ENCODE peak calls at places on chromosome 5, in seven cellular contexts. D is colonic mucosa, N is HepG2, O is cardiac muscle cell, I is uterus, R is left ventricle myocardium inferior, W is A549. Y is an unnamed sample.

GRCh38 chr5:111680737-111681413 is 76.1 kb downstream of the NREP start:
- DNase-seq in D (peak; percentile 78), N (peak; percentile 90), O (no peak), I (peak; percentile 78), R (peak; percentile 50), W (peak; percentile 92), Y (peak; percentile 65)

GRCh38 chr5:86968311-86968753 is 299.4 kb upstream of the RASA1 start:
- DNase-seq in D (no peak), N (peak; percentile 20), O (peak; percentile 57), I (no peak), R (peak; percentile 23), W (peak; percentile 46), Y (no peak)

GRCh38 chr5:132269635-132270344 is 12.3 kb downstream of the PDLIM4 start:
- DNase-seq in D (peak; percentile 15), N (no peak), O (no peak), I (no peak), R (no peak), W (no peak), Y (no peak)

GRCh38 chr5:53323511-53323910 is 156.9 kb upstream of the FST start:
- DNase-seq in D (no peak), N (no peak), O (no peak), I (no peak), R (no peak), W (no peak), Y (no peak)

GRCh38 chr5:171405615-171406014 is 13.8 kb upstream of the FGF18 start:
- DNase-seq in D (no peak), N (no peak), O (peak; percentile 53), I (no peak), R (no peak), W (peak; percentile 47), Y (no peak)

GRCh38 chr5:15794117-15794985 is 294.4 kb downstream of the FBXL7 start:
- DNase-seq in D (no peak), N (no peak), O (no peak), I (no peak), R (no peak), W (no peak), Y (no peak)

GRCh38 chr5:83895860-83896259 is 175.2 kb upstream of the HAPLN1 start:
- DNase-seq in D (no peak), N (no peak), O (no peak), I (no peak), R (no peak), W (no peak), Y (no peak)

GRCh38 chr5:5318426-5319205 is 103.9 kb upstream of the ICE1 start:
- DNase-seq in D (no peak), N (no peak), O (no peak), I (no peak), R (no peak), W (no peak), Y (no peak)

GRCh38 chr5:62112689-62113220 is 193.3 kb upstream of the KIF2A start:
- DNase-seq in D (no peak), N (no peak), O (no peak), I (no peak), R (no peak), W (no peak), Y (no peak)

GRCh38 chr5:91189480-91190332 is 193.4 kb downstream of the ARRDC3 start:
- DNase-seq in D (no peak), N (peak; percentile 3), O (no peak), I (peak; percentile 57), R (no peak), W (peak; percentile 69), Y (no peak)

GRCh38 chr5:145957388-145957787 is 21.0 kb downstream of the SH3RF2 start:
- DNase-seq in D (no peak), N (no peak), O (no peak), I (no peak), R (no peak), W (no peak), Y (no peak)

GRCh38 chr5:73599378-73599777 is 26.6 kb upstream of the ARHGEF28 start:
- DNase-seq in D (no peak), N (no peak), O (no peak), I (no peak), R (no peak), W (no peak), Y (no peak)

GRCh38 chr5:10761842-10762165 is 770 bp upstream of the DAP start:
- DNase-seq in D (no peak), N (no peak), O (no peak), I (peak; percentile 31), R (no peak), W (no peak), Y (no peak)

GRCh38 chr5:85927632-85928031 is 690.1 kb upstream of the COX7C start:
- DNase-seq in D (no peak), N (no peak), O (no peak), I (no peak), R (no peak), W (no peak), Y (no peak)

GRCh38 chr5:139382371-139382770 is 726 bp downstream of the SLC23A1 start:
- DNase-seq in D (no peak), N (no peak), O (no peak), I (no peak), R (no peak), W (no peak), Y (no peak)

GRCh38 chr5:93894471-93895354 is 153.3 kb upstream of the POU5F2 start:
- DNase-seq in D (no peak), N (no peak), O (no peak), I (no peak), R (no peak), W (peak; percentile 9), Y (no peak)

GRCh38 chr5:14017904-14018303 is 73.4 kb upstream of the DNAH5 start:
- DNase-seq in D (no peak), N (no peak), O (no peak), I (no peak), R (no peak), W (no peak), Y (no peak)

GRCh38 chr5:14008819-14009311 is 64.4 kb upstream of the DNAH5 start:
- DNase-seq in D (no peak), N (peak; percentile 50), O (no peak), I (no peak), R (no peak), W (peak; percentile 82), Y (no peak)

GRCh38 chr5:55626805-55627204 is 85.3 kb downstream of the SLC38A9 start:
- DNase-seq in D (no peak), N (no peak), O (no peak), I (no peak), R (no peak), W (no peak), Y (no peak)

GRCh38 chr5:133610489-133611356 is 1.6 kb downstream of the FSTL4 start:
- DNase-seq in D (peak; percentile 48), N (peak; percentile 23), O (peak; percentile 95), I (no peak), R (peak; percentile 64), W (peak; percentile 61), Y (peak; percentile 31)

GRCh38 chr5:125874717-125875116 is 548.5 kb upstream of the GRAMD2B start:
- DNase-seq in D (no peak), N (no peak), O (peak; percentile 9), I (no peak), R (no peak), W (no peak), Y (no peak)

GRCh38 chr5:73946926-73947455 is 321.0 kb downstream of the ARHGEF28 start:
- DNase-seq in D (no peak), N (no peak), O (no peak), I (no peak), R (no peak), W (no peak), Y (no peak)

DNA sequence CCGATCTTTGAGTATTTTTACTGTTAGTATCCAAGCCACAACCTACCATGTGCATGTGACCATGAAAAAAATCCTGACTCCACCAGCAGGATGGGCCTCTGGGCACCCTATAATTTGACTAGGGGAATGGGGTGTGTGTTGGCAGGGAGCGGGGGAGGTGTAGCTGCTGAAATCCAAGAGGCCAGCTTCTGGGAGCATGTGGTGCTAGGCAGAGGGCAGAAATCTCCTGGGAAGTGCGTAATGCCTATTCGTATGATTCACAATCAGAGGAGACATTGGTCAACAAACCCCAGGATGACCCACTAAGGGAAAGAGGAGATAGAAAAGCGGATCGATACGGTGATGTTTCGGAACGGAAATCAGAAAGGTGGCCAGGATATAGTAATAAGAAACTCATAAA is 149.9 kb downstream of the ARSB start:
- DNase-seq in D (no peak), N (no peak), O (no peak), I (no peak), R (no peak), W (no peak), Y (no peak)
- TF ChIP-seq CTCF in D (no peak), N (no peak), O (no peak), I (no peak), R (no peak), W (no peak), Y (no peak)

GRCh38 chr5:148391422-148391821 is 7.7 kb downstream of the FBXO38 start:
- DNase-seq in D (no peak), N (no peak), O (no peak), I (no peak), R (no peak), W (no peak), Y (no peak)
- H3K4me1 ChIP-seq in D (peaks cover 8% of the 10 kb centered on the region), N (peaks cover 53% of the 10 kb centered on the region), O (peaks cover 3% of the 10 kb centered on the region), I (no peaks in the 10 kb centered on the region), R (peaks cover 86% of the 10 kb centered on the region), W (peaks cover 16% of the 10 kb centered on the region), Y (peaks cover 6% of the 10 kb centered on the region)

GRCh38 chr5:81395262-81395661 is 1.3 kb upstream of the ACOT12 start:
- DNase-seq in D (no peak), N (no peak), O (peak; percentile 24), I (no peak), R (no peak), W (no peak), Y (no peak)

GRCh38 chr5:81400375-81400774 is 6.4 kb upstream of the ACOT12 start:
- DNase-seq in D (no peak), N (no peak), O (no peak), I (no peak), R (no peak), W (no peak), Y (no peak)

GRCh38 chr5:81393783-81394718 is at the start of gene ACOT12:
- DNase-seq in D (no peak), N (no peak), O (peak; percentile 55), I (no peak), R (no peak), W (peak; percentile 18), Y (no peak)

GRCh38 chr5:81398741-81399140 is 4.8 kb upstream of the ACOT12 start:
- DNase-seq in D (no peak), N (no peak), O (no peak), I (no peak), R (no peak), W (no peak), Y (no peak)

GRCh38 chr5:81397169-81397568 is 3.2 kb upstream of the ACOT12 start:
- DNase-seq in D (no peak), N (no peak), O (no peak), I (no peak), R (no peak), W (no peak), Y (no peak)
- H3K27ac ChIP-seq in D (no peak overlapping the region), N (no peak overlapping the region), O (no peak overlapping the region), I (no peak overlapping the region), R (no peak overlapping the region), W (no peak overlapping the region), Y (no peak overlapping the region)

DNA sequence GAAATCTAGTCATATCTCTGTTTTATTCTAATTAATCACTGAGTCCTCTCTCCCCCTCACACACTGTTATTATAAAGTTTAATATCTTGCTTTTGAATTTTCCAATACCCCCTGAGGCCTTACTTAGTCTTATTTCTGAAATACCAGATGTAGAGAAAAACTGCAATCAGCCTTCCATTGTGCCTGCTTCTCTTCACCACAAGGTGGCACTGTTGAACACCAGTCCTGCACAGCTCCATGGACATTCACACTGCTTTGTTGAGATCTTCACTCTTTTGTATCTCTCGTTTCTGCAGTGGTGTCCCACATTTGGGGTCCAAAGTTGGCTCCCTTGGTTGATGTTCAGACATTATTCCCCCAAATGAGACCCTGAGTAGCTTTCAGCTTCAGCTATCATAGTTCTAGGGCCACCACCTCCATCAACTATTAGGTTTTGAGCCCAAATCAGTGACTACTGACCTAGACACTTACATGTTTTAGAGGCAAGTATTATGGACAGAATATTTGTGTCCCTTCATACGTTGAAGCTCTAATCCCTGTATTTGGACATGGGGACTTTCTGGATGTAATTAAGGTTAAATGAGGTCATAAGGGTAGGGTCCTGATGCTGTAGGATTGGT is 24.3 kb downstream of the BOD1 start:
- DNase-seq in D (no peak), N (no peak), O (no peak), I (no peak), R (no peak), W (peak; percentile 65), Y (no peak)
- TF ChIP-seq CTCF in D (no peak), N (peak; percentile 55), O (peak; percentile 41), I (no peak), R (peak; percentile 38), W (peak; percentile 33), Y (peak; percentile 18)

Y was measured in gastrocnemius medialis.